ENCODE peak calls at places on chromosomes 11 and 22, in eight cellular contexts. One of them, this sample, is unnamed.

GRCh38 chr11:32489464-32489863 is 54.1 kb upstream of the WT1 start:
- DNase-seq in stimulated activated CD4-positive, alpha-beta T cell treated with anti-CD3 and anti-CD28 coated beads, Interleukin-2, amount 100 ng/mL, for 48 hours: no peak
- DNase-seq in fibroblast of mammary gland: no peak
- DNase-seq in esophagus squamous epithelium: no peak
- DNase-seq in HEK293T: no peak
- DNase-seq in uterus: no peak
- DNase-seq in cardiac muscle cell: no peak
- DNase-seq in DMS153: no peak
- DNase-seq in this sample: no peak

GRCh38 chr11:71086687-71087258 is 165.6 kb downstream of the SHANK2 start:
- DNase-seq in stimulated activated CD4-positive, alpha-beta T cell treated with anti-CD3 and anti-CD28 coated beads, Interleukin-2, amount 100 ng/mL, for 48 hours: no peak
- DNase-seq in cardiac muscle cell: peak
- DNase-seq in fibroblast of mammary gland: peak
- DNase-seq in HEK293T: peak
- DNase-seq in uterus: no peak
- DNase-seq in DMS153: peak
- DNase-seq in esophagus squamous epithelium: no peak
- DNase-seq in this sample: no peak

GRCh38 chr11:33775832-33776231 is 1.5 kb upstream of the FBXO3 start:
- DNase-seq in fibroblast of mammary gland: no peak
- DNase-seq in DMS153: no peak
- DNase-seq in esophagus squamous epithelium: no peak
- DNase-seq in stimulated activated CD4-positive, alpha-beta T cell treated with anti-CD3 and anti-CD28 coated beads, Interleukin-2, amount 100 ng/mL, for 48 hours: no peak
- DNase-seq in cardiac muscle cell: no peak
- DNase-seq in uterus: no peak
- DNase-seq in HEK293T: no peak
- DNase-seq in this sample: no peak

GRCh38 chr11:33936745-33937612 is 45.1 kb upstream of the LMO2 start:
- DNase-seq in stimulated activated CD4-positive, alpha-beta T cell treated with anti-CD3 and anti-CD28 coated beads, Interleukin-2, amount 100 ng/mL, for 48 hours: no peak
- DNase-seq in cardiac muscle cell: peak
- DNase-seq in DMS153: peak
- DNase-seq in HEK293T: no peak
- DNase-seq in uterus: peak
- DNase-seq in esophagus squamous epithelium: no peak
- DNase-seq in fibroblast of mammary gland: peak
- DNase-seq in this sample: no peak

GRCh38 chr11:70788247-70789022 is 390.1 kb downstream of the CTTN start:
- DNase-seq in esophagus squamous epithelium: no peak
- DNase-seq in uterus: no peak
- DNase-seq in HEK293T: no peak
- DNase-seq in stimulated activated CD4-positive, alpha-beta T cell treated with anti-CD3 and anti-CD28 coated beads, Interleukin-2, amount 100 ng/mL, for 48 hours: no peak
- DNase-seq in DMS153: no peak
- DNase-seq in cardiac muscle cell: peak
- DNase-seq in fibroblast of mammary gland: peak
- DNase-seq in this sample: no peak

GRCh38 chr22:23825246-23825905 is 13.4 kb downstream of the DERL3 start:
- DNase-seq in cardiac muscle cell: no peak
- DNase-seq in DMS153: no peak
- DNase-seq in HEK293T: no peak
- DNase-seq in fibroblast of mammary gland: no peak
- DNase-seq in esophagus squamous epithelium: no peak
- DNase-seq in stimulated activated CD4-positive, alpha-beta T cell treated with anti-CD3 and anti-CD28 coated beads, Interleukin-2, amount 100 ng/mL, for 48 hours: no peak
- DNase-seq in uterus: no peak
- DNase-seq in this sample: no peak

GRCh38 chr11:106152013-106152412 is 74.6 kb downstream of the AASDHPPT start:
- DNase-seq in fibroblast of mammary gland: peak
- DNase-seq in DMS153: no peak
- DNase-seq in stimulated activated CD4-positive, alpha-beta T cell treated with anti-CD3 and anti-CD28 coated beads, Interleukin-2, amount 100 ng/mL, for 48 hours: no peak
- DNase-seq in HEK293T: no peak
- DNase-seq in cardiac muscle cell: peak
- DNase-seq in uterus: no peak
- DNase-seq in esophagus squamous epithelium: no peak
- DNase-seq in this sample: no peak

GRCh38 chr22:28346308-28346707 is 333.3 kb downstream of the TTC28 start:
- DNase-seq in uterus: no peak
- DNase-seq in cardiac muscle cell: no peak
- DNase-seq in esophagus squamous epithelium: no peak
- DNase-seq in DMS153: no peak
- DNase-seq in stimulated activated CD4-positive, alpha-beta T cell treated with anti-CD3 and anti-CD28 coated beads, Interleukin-2, amount 100 ng/mL, for 48 hours: no peak
- DNase-seq in fibroblast of mammary gland: no peak
- DNase-seq in HEK293T: no peak
- DNase-seq in this sample: no peak

GRCh38 chr11:122883682-122883981 is 1.1 kb downstream of the JHY start:
- DNase-seq in fibroblast of mammary gland: no peak
- DNase-seq in DMS153: no peak
- DNase-seq in cardiac muscle cell: peak
- DNase-seq in stimulated activated CD4-positive, alpha-beta T cell treated with anti-CD3 and anti-CD28 coated beads, Interleukin-2, amount 100 ng/mL, for 48 hours: no peak
- DNase-seq in esophagus squamous epithelium: no peak
- DNase-seq in HEK293T: no peak
- DNase-seq in uterus: no peak
- DNase-seq in this sample: no peak

GRCh38 chr11:46285594-46286033 is 8.2 kb downstream of the CREB3L1 start:
- DNase-seq in stimulated activated CD4-positive, alpha-beta T cell treated with anti-CD3 and anti-CD28 coated beads, Interleukin-2, amount 100 ng/mL, for 48 hours: no peak
- DNase-seq in esophagus squamous epithelium: no peak
- DNase-seq in cardiac muscle cell: peak
- DNase-seq in HEK293T: no peak
- DNase-seq in uterus: no peak
- DNase-seq in fibroblast of mammary gland: peak
- DNase-seq in DMS153: peak
- DNase-seq in this sample: no peak

GRCh38 chr11:120573756-120574354 is 62.3 kb downstream of the GRIK4 start:
- DNase-seq in fibroblast of mammary gland: no peak
- DNase-seq in uterus: no peak
- DNase-seq in cardiac muscle cell: no peak
- DNase-seq in HEK293T: no peak
- DNase-seq in stimulated activated CD4-positive, alpha-beta T cell treated with anti-CD3 and anti-CD28 coated beads, Interleukin-2, amount 100 ng/mL, for 48 hours: no peak
- DNase-seq in DMS153: no peak
- DNase-seq in esophagus squamous epithelium: no peak
- DNase-seq in this sample: no peak

GRCh38 chr11:34644669-34645406 is 23.9 kb downstream of the EHF start:
- DNase-seq in fibroblast of mammary gland: peak
- DNase-seq in HEK293T: no peak
- DNase-seq in stimulated activated CD4-positive, alpha-beta T cell treated with anti-CD3 and anti-CD28 coated beads, Interleukin-2, amount 100 ng/mL, for 48 hours: no peak
- DNase-seq in DMS153: no peak
- DNase-seq in cardiac muscle cell: peak
- DNase-seq in uterus: no peak
- DNase-seq in esophagus squamous epithelium: no peak
- DNase-seq in this sample: no peak

GRCh38 chr22:20549232-20549841 is 41.9 kb downstream of the MED15 start:
- DNase-seq in uterus: peak
- DNase-seq in stimulated activated CD4-positive, alpha-beta T cell treated with anti-CD3 and anti-CD28 coated beads, Interleukin-2, amount 100 ng/mL, for 48 hours: no peak
- DNase-seq in HEK293T: no peak
- DNase-seq in fibroblast of mammary gland: peak
- DNase-seq in cardiac muscle cell: peak
- DNase-seq in DMS153: no peak
- DNase-seq in esophagus squamous epithelium: no peak
- DNase-seq in this sample: no peak

GRCh38 chr11:124079631-124080318 is 35.5 kb upstream of the VWA5A start:
- DNase-seq in fibroblast of mammary gland: no peak
- DNase-seq in stimulated activated CD4-positive, alpha-beta T cell treated with anti-CD3 and anti-CD28 coated beads, Interleukin-2, amount 100 ng/mL, for 48 hours: no peak
- DNase-seq in cardiac muscle cell: peak
- DNase-seq in HEK293T: no peak
- DNase-seq in esophagus squamous epithelium: no peak
- DNase-seq in DMS153: no peak
- DNase-seq in uterus: no peak
- DNase-seq in this sample: no peak

GRCh38 chr11:130381317-130381716 is 47.1 kb downstream of the ADAMTS8 start:
- DNase-seq in stimulated activated CD4-positive, alpha-beta T cell treated with anti-CD3 and anti-CD28 coated beads, Interleukin-2, amount 100 ng/mL, for 48 hours: no peak
- DNase-seq in uterus: no peak
- DNase-seq in fibroblast of mammary gland: no peak
- DNase-seq in DMS153: no peak
- DNase-seq in esophagus squamous epithelium: no peak
- DNase-seq in HEK293T: no peak
- DNase-seq in cardiac muscle cell: peak
- DNase-seq in this sample: no peak

GRCh38 chr11:42770444-42771065 is 541.2 kb upstream of the API5 start:
- DNase-seq in cardiac muscle cell: peak
- DNase-seq in esophagus squamous epithelium: no peak
- DNase-seq in uterus: no peak
- DNase-seq in DMS153: no peak
- DNase-seq in fibroblast of mammary gland: peak
- DNase-seq in HEK293T: peak
- DNase-seq in stimulated activated CD4-positive, alpha-beta T cell treated with anti-CD3 and anti-CD28 coated beads, Interleukin-2, amount 100 ng/mL, for 48 hours: no peak
- DNase-seq in this sample: no peak

GRCh38 chr11:118918686-118919280 is 6.9 kb downstream of the BCL9L start:
- DNase-seq in DMS153: no peak
- DNase-seq in uterus: peak
- DNase-seq in fibroblast of mammary gland: peak
- DNase-seq in HEK293T: no peak
- DNase-seq in esophagus squamous epithelium: no peak
- DNase-seq in stimulated activated CD4-positive, alpha-beta T cell treated with anti-CD3 and anti-CD28 coated beads, Interleukin-2, amount 100 ng/mL, for 48 hours: no peak
- DNase-seq in cardiac muscle cell: peak
- DNase-seq in this sample: no peak